ENCODE peak calls at places on chromosomes 7 and 10, in four cellular contexts. One of them, this sample, is unnamed.

GRCh38 chr10:114367676-114368391 is 36.5 kb downstream of the AFAP1L2 start:
- DNase-seq in stimulated activated CD4-positive, alpha-beta T cell treated with anti-CD3 and anti-CD28 coated beads, Interleukin-1b, Interleukin-23, amount 100 ng/mL, for 4 hours: no peak
- DNase-seq in AG09319: no peak
- DNase-seq in left ventricle myocardium superior: no peak
- DNase-seq in this sample: no peak

GRCh38 chr10:47165168-47165710 is 134.8 kb upstream of the GDF10 start:
- DNase-seq in stimulated activated CD4-positive, alpha-beta T cell treated with anti-CD3 and anti-CD28 coated beads, Interleukin-1b, Interleukin-23, amount 100 ng/mL, for 4 hours: peak
- DNase-seq in AG09319: no peak
- DNase-seq in left ventricle myocardium superior: no peak
- DNase-seq in this sample: no peak

GRCh38 chr10:93071674-93072224 is 1.9 kb upstream of the CYP26A1 start:
- DNase-seq in stimulated activated CD4-positive, alpha-beta T cell treated with anti-CD3 and anti-CD28 coated beads, Interleukin-1b, Interleukin-23, amount 100 ng/mL, for 4 hours: no peak
- DNase-seq in AG09319: no peak
- DNase-seq in left ventricle myocardium superior: no peak
- DNase-seq in this sample: no peak

GRCh38 chr7:44547536-44548221 is 6.5 kb upstream of the NPC1L1 start:
- DNase-seq in stimulated activated CD4-positive, alpha-beta T cell treated with anti-CD3 and anti-CD28 coated beads, Interleukin-1b, Interleukin-23, amount 100 ng/mL, for 4 hours: no peak
- DNase-seq in AG09319: no peak
- DNase-seq in left ventricle myocardium superior: no peak
- DNase-seq in this sample: no peak

GRCh38 chr7:64874562-64875250 is 28.4 kb upstream of the ZNF273 start:
- DNase-seq in stimulated activated CD4-positive, alpha-beta T cell treated with anti-CD3 and anti-CD28 coated beads, Interleukin-1b, Interleukin-23, amount 100 ng/mL, for 4 hours: no peak
- DNase-seq in AG09319: no peak
- DNase-seq in left ventricle myocardium superior: no peak
- DNase-seq in this sample: no peak

GRCh38 chr7:55052081-55052480 is 33.3 kb downstream of the EGFR start:
- DNase-seq in stimulated activated CD4-positive, alpha-beta T cell treated with anti-CD3 and anti-CD28 coated beads, Interleukin-1b, Interleukin-23, amount 100 ng/mL, for 4 hours: no peak
- DNase-seq in AG09319: no peak
- DNase-seq in left ventricle myocardium superior: no peak
- DNase-seq in this sample: no peak

GRCh38 chr10:34333513-34333912 is 481.6 kb downstream of the PARD3 start:
- DNase-seq in stimulated activated CD4-positive, alpha-beta T cell treated with anti-CD3 and anti-CD28 coated beads, Interleukin-1b, Interleukin-23, amount 100 ng/mL, for 4 hours: no peak
- DNase-seq in AG09319: no peak
- DNase-seq in left ventricle myocardium superior: no peak
- DNase-seq in this sample: no peak

GRCh38 chr10:54947605-54948004 is 146.6 kb upstream of the PCDH15 start:
- DNase-seq in stimulated activated CD4-positive, alpha-beta T cell treated with anti-CD3 and anti-CD28 coated beads, Interleukin-1b, Interleukin-23, amount 100 ng/mL, for 4 hours: no peak
- DNase-seq in AG09319: no peak
- DNase-seq in left ventricle myocardium superior: no peak
- DNase-seq in this sample: no peak

GRCh38 chr7:223118-223800 is 30.9 kb downstream of the FAM20C start:
- DNase-seq in stimulated activated CD4-positive, alpha-beta T cell treated with anti-CD3 and anti-CD28 coated beads, Interleukin-1b, Interleukin-23, amount 100 ng/mL, for 4 hours: no peak
- DNase-seq in AG09319: no peak
- DNase-seq in left ventricle myocardium superior: no peak
- DNase-seq in this sample: no peak

GRCh38 chr7:43954524-43955228 is 28.4 kb downstream of the UBE2D4 start:
- DNase-seq in stimulated activated CD4-positive, alpha-beta T cell treated with anti-CD3 and anti-CD28 coated beads, Interleukin-1b, Interleukin-23, amount 100 ng/mL, for 4 hours: no peak
- DNase-seq in AG09319: peak
- DNase-seq in left ventricle myocardium superior: no peak
- DNase-seq in this sample: no peak

GRCh38 chr7:101772508-101773306 is 44.7 kb upstream of the CUX1 start:
- DNase-seq in stimulated activated CD4-positive, alpha-beta T cell treated with anti-CD3 and anti-CD28 coated beads, Interleukin-1b, Interleukin-23, amount 100 ng/mL, for 4 hours: no peak
- DNase-seq in AG09319: no peak
- DNase-seq in left ventricle myocardium superior: no peak
- DNase-seq in this sample: no peak

This sample was measured in mesothelial cell of epicardium.